ENCODE peak calls at places on chromosomes 7 and 10, in nine cellular contexts. P, S, V, O, J, N, F, M and X are unnamed samples.

GRCh38 chr7:73565675-73566342 is 8.3 kb upstream of the BCL7B start:
- DNase-seq in O (no peak), J (no peak), S (no peak), N (no peak), F (no peak), P (no peak), M (no peak), V (no peak), X (peak; percentile 21)

GRCh38 chr7:15581352-15581951 is 19.6 kb upstream of the AGMO start:
- DNase-seq in M (no peak), P (no peak), O (no peak), J (no peak), F (no peak), V (no peak), N (no peak), S (no peak), X (no peak)

GRCh38 chr10:97333351-97333600 is 1.3 kb downstream of the FRAT2 start:
- DNase-seq in J (no peak), S (no peak), F (no peak), N (no peak), P (no peak), V (peak; percentile 36), O (no peak), M (no peak), X (no peak)

GRCh38 chr7:665751-666453 is 60.6 kb upstream of the DNAAF5 start:
- DNase-seq in F (no peak), O (no peak), M (no peak), P (peak; percentile 50), N (peak; percentile 84), J (peak; percentile 70), S (no peak), V (no peak), X (peak; percentile 86)

GRCh38 chr7:28103984-28104628 is 76.5 kb downstream of the JAZF1 start:
- DNase-seq in P (no peak), V (no peak), O (no peak), J (no peak), S (no peak), N (no peak), F (peak; percentile 37), M (peak; percentile 50), X (no peak)

GRCh38 chr7:27112960-27113949 is 10.8 kb upstream of the HOXA2 start:
- DNase-seq in V (peak; percentile 95), S (peak; percentile 23), J (peak; percentile 78), O (no peak), F (peak; percentile 88), M (no peak), P (peak; percentile 60), N (no peak), X (peak; percentile 90)

GRCh38 chr7:95545666-95546065 is 50.6 kb downstream of the PDK4 start:
- DNase-seq in P (no peak), F (no peak), O (no peak), S (no peak), N (no peak), J (no peak), M (no peak), V (no peak), X (no peak)

GRCh38 chr10:27366769-27367168 is 126.2 kb upstream of the ACBD5 start:
- DNase-seq in P (no peak), O (no peak), N (no peak), M (no peak), F (no peak), S (no peak), J (no peak), V (no peak), X (no peak)

GRCh38 chr10:20970044-20970443 is 72.9 kb upstream of the NEBL start:
- DNase-seq in O (no peak), N (no peak), J (no peak), M (peak; percentile 42), P (no peak), F (no peak), S (no peak), V (no peak), X (no peak)

GRCh38 chr10:80507484-80507880 is 30.2 kb upstream of the SH2D4B start:
- DNase-seq in V (no peak), P (no peak), M (no peak), O (no peak), F (no peak), S (no peak), J (no peak), N (no peak), X (no peak)

GRCh38 chr10:80506836-80507483 is 30.7 kb upstream of the SH2D4B start:
- DNase-seq in P (no peak), S (no peak), M (no peak), N (no peak), V (no peak), J (no peak), F (no peak), O (no peak), X (peak; percentile 55)

GRCh38 chr10:80504897-80505465 is 32.7 kb upstream of the SH2D4B start:
- DNase-seq in J (no peak), O (no peak), F (no peak), S (no peak), M (no peak), N (no peak), P (no peak), V (no peak), X (no peak)

GRCh38 chr10:80504158-80504811 is 33.4 kb upstream of the SH2D4B start:
- DNase-seq in P (no peak), S (no peak), V (no peak), N (peak; percentile 23), M (no peak), O (no peak), F (no peak), J (no peak), X (no peak)

DNA sequence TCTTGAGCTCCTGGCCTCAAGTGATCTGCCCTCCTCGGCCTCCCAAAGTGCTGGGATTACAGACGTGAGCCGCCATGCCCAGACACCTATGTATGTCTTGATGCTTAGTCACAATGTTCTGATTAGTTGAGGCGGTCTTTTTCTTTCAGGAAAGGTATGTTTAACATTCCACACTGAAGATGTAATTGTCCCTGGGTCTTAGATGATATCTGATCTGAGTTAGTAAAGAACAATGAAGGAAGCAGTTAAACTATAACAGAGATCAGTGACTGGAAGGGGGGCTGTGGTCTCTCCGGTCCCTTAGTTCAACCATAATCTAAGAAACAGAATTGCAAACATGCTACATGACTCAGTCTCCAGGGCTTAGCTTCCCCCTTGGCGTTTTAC is 31.5 kb upstream of the SH2D4B start:
- DNase-seq in N (no peak), M (no peak), F (no peak), S (no peak), J (no peak), O (no peak), P (peak; percentile 11), V (peak; percentile 75), X (no peak)
- TF ChIP-seq POLR2A in N (no peak), M (no peak), F (no peak), S (no peak), J (no peak), O (no peak), P (no peak), V (no peak), X (no peak)

GRCh38 chr10:104088239-104088638 is 2.6 kb upstream of the COL17A1 start:
- DNase-seq in N (no peak), V (no peak), P (no peak), S (no peak), O (no peak), F (no peak), J (no peak), M (peak; percentile 70), X (no peak)
- H3K27ac ChIP-seq in N (no peak overlapping the region), V (no peak overlapping the region), P (no peak overlapping the region), S (no peak overlapping the region), O (no peak overlapping the region), F (no peak overlapping the region), J (no peak overlapping the region), M (no peak overlapping the region), X (no peak overlapping the region)

GRCh38 chr10:61901829-61902447 is 439 bp downstream of the ARID5B start:
- DNase-seq in J (peak; percentile 21), O (no peak), M (no peak), F (peak; percentile 32), N (no peak), S (no peak), V (no peak), P (no peak), X (no peak)

GRCh38 chr10:61900829-61901783 is at the start of gene ARID5B:
- DNase-seq in J (peak; percentile 24), P (no peak), O (peak; percentile 65), M (no peak), V (peak; percentile 72), S (no peak), F (peak; percentile 62), N (peak; percentile 47), X (no peak)

GRCh38 chr10:61899663-61899996 is 1.9 kb upstream of the ARID5B start:
- DNase-seq in P (no peak), J (no peak), F (no peak), V (no peak), M (no peak), O (no peak), S (no peak), N (no peak), X (no peak)

GRCh38 chr10:61899045-61899444 is 2.5 kb upstream of the ARID5B start:
- DNase-seq in S (no peak), J (no peak), P (no peak), F (no peak), V (peak; percentile 85), N (no peak), O (no peak), M (no peak), X (no peak)

DNA sequence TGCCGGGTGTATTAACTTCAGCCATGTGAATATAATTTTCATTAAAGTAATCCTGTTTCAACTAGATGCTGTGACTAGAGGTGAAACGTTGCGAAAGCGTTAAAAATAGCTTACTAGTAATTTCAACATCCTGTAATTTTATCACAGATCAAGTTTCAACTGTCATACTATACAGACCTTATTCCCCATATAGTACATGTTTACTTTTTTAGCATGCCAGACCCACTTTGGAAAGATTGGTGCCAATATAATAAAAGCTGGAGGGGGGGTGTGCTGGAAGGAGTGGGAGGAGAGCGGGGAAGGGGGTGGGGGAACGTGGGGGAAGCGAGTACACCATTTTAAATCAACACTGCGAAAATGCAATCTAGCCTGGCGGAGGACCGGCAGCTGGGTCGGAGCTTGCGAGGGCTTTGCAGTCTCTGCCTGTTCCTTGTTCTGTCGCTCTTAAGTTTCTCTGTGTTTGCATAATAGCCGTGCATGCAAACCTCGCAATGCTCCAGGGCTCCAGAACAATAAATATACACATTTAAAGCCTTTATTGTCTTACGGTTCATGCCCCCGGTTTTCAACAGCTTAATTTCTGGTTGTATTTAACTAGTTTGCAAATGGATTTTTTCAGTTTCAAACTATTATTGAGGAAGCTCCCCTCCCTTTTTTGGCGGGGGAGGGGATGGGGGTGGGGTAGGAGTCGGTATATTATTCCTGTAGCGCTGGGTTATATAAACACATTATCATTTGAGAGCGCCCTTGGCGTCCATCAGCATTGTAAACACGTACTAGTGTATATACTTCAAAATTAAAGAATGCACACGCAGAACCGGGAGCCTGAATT is 1.3 kb upstream of the ARID5B start:
- DNase-seq in P (peak; percentile 71), V (peak; percentile 79), N (peak; percentile 62), J (peak; percentile 35), M (no peak), S (peak; percentile 22), O (peak; percentile 35), F (peak; percentile 59), X (peak; percentile 82)
- TF ChIP-seq POLR2A in P (no peak), V (no peak), N (no peak), J (no peak), M (no peak), S (no peak), O (no peak), F (no peak), X (no peak)

DNA sequence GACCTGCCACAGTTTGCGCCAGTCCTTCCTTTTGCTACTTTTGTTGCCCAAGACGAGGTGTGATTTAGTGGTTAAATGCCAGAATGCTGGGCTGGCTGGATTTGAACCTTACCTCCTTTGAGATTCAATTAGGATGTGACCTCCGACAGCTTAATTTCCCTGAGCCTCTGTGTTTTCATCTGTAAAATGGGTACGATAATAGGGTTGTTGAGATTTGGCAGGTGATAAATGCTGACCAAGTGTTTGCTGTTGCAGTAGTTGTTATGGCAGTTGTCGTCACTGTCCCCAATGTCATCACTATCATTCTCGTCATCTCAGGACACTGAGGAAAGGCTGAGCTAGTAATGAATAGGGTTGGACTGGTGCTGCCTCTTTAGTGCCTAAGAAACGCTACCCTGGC is 61.1 kb downstream of the GRK5 start:
- DNase-seq in J (no peak), O (no peak), S (no peak), N (no peak), M (no peak), F (no peak), V (no peak), P (no peak), X (no peak)
- H3K27ac ChIP-seq in J (no peak overlapping the region), O (peak overlapping the region; percentile 56), S (peak overlapping the region; percentile 35), N (peak overlapping the region; percentile 78), M (peak overlapping the region; percentile 56), F (no peak overlapping the region), V (no peak overlapping the region), P (no peak overlapping the region), X (no peak overlapping the region)